ENCODE peak calls at places on chromosomes 12 and 14, in seven cellular contexts. One of them, this sample, is unnamed.

GRCh38 chr12:123761841-123762714 is at the start of gene DNAH10:
- DNase-seq in gastrocnemius medialis: no peak
- DNase-seq in HL-60: peak; percentile 53
- DNase-seq in breast epithelium: no peak
- DNase-seq in BE2C: peak; percentile 81
- DNase-seq in spleen: peak; percentile 87
- DNase-seq in CD8-positive, alpha-beta T cell: peak; percentile 57
- DNase-seq in this sample: peak; percentile 98

GRCh38 chr14:102140027-102140749 is 491 bp downstream of the WDR20 start:
- DNase-seq in gastrocnemius medialis: no peak
- DNase-seq in HL-60: peak; percentile 55
- DNase-seq in breast epithelium: no peak
- DNase-seq in BE2C: peak; percentile 27
- DNase-seq in spleen: peak; percentile 87
- DNase-seq in CD8-positive, alpha-beta T cell: no peak
- DNase-seq in this sample: peak; percentile 70

GRCh38 chr14:93971635-93972027 is 4.7 kb downstream of the ASB2 start:
- DNase-seq in gastrocnemius medialis: no peak
- DNase-seq in HL-60: no peak
- DNase-seq in breast epithelium: no peak
- DNase-seq in BE2C: no peak
- DNase-seq in spleen: no peak
- DNase-seq in CD8-positive, alpha-beta T cell: no peak
- DNase-seq in this sample: no peak

GRCh38 chr12:128905003-128905544 is 51.8 kb downstream of the GLT1D1 start:
- DNase-seq in gastrocnemius medialis: no peak
- DNase-seq in HL-60: no peak
- DNase-seq in breast epithelium: no peak
- DNase-seq in BE2C: no peak
- DNase-seq in spleen: no peak
- DNase-seq in CD8-positive, alpha-beta T cell: no peak
- DNase-seq in this sample: peak; percentile 20

GRCh38 chr12:114313910-114314309 is 92.0 kb downstream of the TBX5 start:
- DNase-seq in gastrocnemius medialis: no peak
- DNase-seq in HL-60: no peak
- DNase-seq in breast epithelium: no peak
- DNase-seq in BE2C: no peak
- DNase-seq in spleen: no peak
- DNase-seq in CD8-positive, alpha-beta T cell: no peak
- DNase-seq in this sample: no peak

GRCh38 chr14:96629558-96630222 is 127.5 kb downstream of the PAPOLA start:
- DNase-seq in gastrocnemius medialis: no peak
- DNase-seq in HL-60: no peak
- DNase-seq in breast epithelium: no peak
- DNase-seq in BE2C: no peak
- DNase-seq in spleen: peak; percentile 23
- DNase-seq in CD8-positive, alpha-beta T cell: peak; percentile 21
- DNase-seq in this sample: peak; percentile 17

GRCh38 chr12:3698218-3698974 is 54.5 kb downstream of the CRACR2A start:
- DNase-seq in gastrocnemius medialis: peak; percentile 60
- DNase-seq in HL-60: no peak
- DNase-seq in breast epithelium: no peak
- DNase-seq in BE2C: no peak
- DNase-seq in spleen: no peak
- DNase-seq in CD8-positive, alpha-beta T cell: no peak
- DNase-seq in this sample: no peak

GRCh38 chr14:102373110-102373509 is 10.4 kb downstream of the TECPR2 start:
- DNase-seq in gastrocnemius medialis: no peak
- DNase-seq in HL-60: no peak
- DNase-seq in breast epithelium: no peak
- DNase-seq in BE2C: no peak
- DNase-seq in spleen: no peak
- DNase-seq in CD8-positive, alpha-beta T cell: no peak
- DNase-seq in this sample: no peak

GRCh38 chr14:76580967-76581366 is 180.3 kb upstream of the VASH1 start:
- DNase-seq in gastrocnemius medialis: no peak
- DNase-seq in HL-60: no peak
- DNase-seq in breast epithelium: no peak
- DNase-seq in BE2C: no peak
- DNase-seq in spleen: no peak
- DNase-seq in CD8-positive, alpha-beta T cell: no peak
- DNase-seq in this sample: no peak

GRCh38 chr12:7716391-7716790 is 5.2 kb downstream of the DPPA3 start:
- DNase-seq in gastrocnemius medialis: no peak
- DNase-seq in HL-60: peak; percentile 49
- DNase-seq in breast epithelium: no peak
- DNase-seq in BE2C: no peak
- DNase-seq in spleen: no peak
- DNase-seq in CD8-positive, alpha-beta T cell: no peak
- DNase-seq in this sample: no peak

GRCh38 chr14:81192594-81192993 is 28.2 kb downstream of the GTF2A1 start:
- DNase-seq in gastrocnemius medialis: no peak
- DNase-seq in HL-60: no peak
- DNase-seq in breast epithelium: no peak
- DNase-seq in BE2C: no peak
- DNase-seq in spleen: no peak
- DNase-seq in CD8-positive, alpha-beta T cell: no peak
- DNase-seq in this sample: no peak

GRCh38 chr12:1670244-1670814 is 20.5 kb upstream of the ADIPOR2 start:
- DNase-seq in gastrocnemius medialis: no peak
- DNase-seq in HL-60: no peak
- DNase-seq in breast epithelium: no peak
- DNase-seq in BE2C: no peak
- DNase-seq in spleen: no peak
- DNase-seq in CD8-positive, alpha-beta T cell: no peak
- DNase-seq in this sample: peak; percentile 45

GRCh38 chr12:130849561-130850417 is 10.7 kb upstream of the STX2 start:
- DNase-seq in gastrocnemius medialis: no peak
- DNase-seq in HL-60: no peak
- DNase-seq in breast epithelium: no peak
- DNase-seq in BE2C: no peak
- DNase-seq in spleen: peak; percentile 34
- DNase-seq in CD8-positive, alpha-beta T cell: no peak
- DNase-seq in this sample: peak; percentile 87

GRCh38 chr14:67883717-67884116 is 64.1 kb downstream of the RAD51B start:
- DNase-seq in gastrocnemius medialis: no peak
- DNase-seq in HL-60: no peak
- DNase-seq in breast epithelium: no peak
- DNase-seq in BE2C: no peak
- DNase-seq in spleen: no peak
- DNase-seq in CD8-positive, alpha-beta T cell: no peak
- DNase-seq in this sample: no peak

GRCh38 chr12:39435531-39435930 is 7.4 kb downstream of the KIF21A start:
- DNase-seq in gastrocnemius medialis: no peak
- DNase-seq in HL-60: no peak
- DNase-seq in breast epithelium: no peak
- DNase-seq in BE2C: no peak
- DNase-seq in spleen: no peak
- DNase-seq in CD8-positive, alpha-beta T cell: no peak
- DNase-seq in this sample: no peak

GRCh38 chr12:13713746-13714400 is 267.5 kb downstream of the GRIN2B start:
- DNase-seq in gastrocnemius medialis: no peak
- DNase-seq in HL-60: no peak
- DNase-seq in breast epithelium: no peak
- DNase-seq in BE2C: no peak
- DNase-seq in spleen: no peak
- DNase-seq in CD8-positive, alpha-beta T cell: no peak
- DNase-seq in this sample: no peak

GRCh38 chr12:13724136-13724535 is 257.3 kb downstream of the GRIN2B start:
- DNase-seq in gastrocnemius medialis: no peak
- DNase-seq in HL-60: no peak
- DNase-seq in breast epithelium: no peak
- DNase-seq in BE2C: no peak
- DNase-seq in spleen: no peak
- DNase-seq in CD8-positive, alpha-beta T cell: no peak
- DNase-seq in this sample: no peak

GRCh38 chr12:13719986-13720385 is 261.4 kb downstream of the GRIN2B start:
- DNase-seq in gastrocnemius medialis: no peak
- DNase-seq in HL-60: no peak
- DNase-seq in breast epithelium: no peak
- DNase-seq in BE2C: no peak
- DNase-seq in spleen: no peak
- DNase-seq in CD8-positive, alpha-beta T cell: no peak
- DNase-seq in this sample: no peak

GRCh38 chr12:13718271-13718670 is 263.1 kb downstream of the GRIN2B start:
- DNase-seq in gastrocnemius medialis: no peak
- DNase-seq in HL-60: no peak
- DNase-seq in breast epithelium: no peak
- DNase-seq in BE2C: no peak
- DNase-seq in spleen: no peak
- DNase-seq in CD8-positive, alpha-beta T cell: no peak
- DNase-seq in this sample: no peak
- H3K4me3 ChIP-seq in gastrocnemius medialis: no peak overlapping the region
- H3K4me3 ChIP-seq in HL-60: no peak overlapping the region
- H3K4me3 ChIP-seq in breast epithelium: no peak overlapping the region
- H3K4me3 ChIP-seq in BE2C: no peak overlapping the region
- H3K4me3 ChIP-seq in spleen: no peak overlapping the region
- H3K4me3 ChIP-seq in CD8-positive, alpha-beta T cell: no peak overlapping the region
- H3K4me3 ChIP-seq in this sample: no peak overlapping the region

DNA sequence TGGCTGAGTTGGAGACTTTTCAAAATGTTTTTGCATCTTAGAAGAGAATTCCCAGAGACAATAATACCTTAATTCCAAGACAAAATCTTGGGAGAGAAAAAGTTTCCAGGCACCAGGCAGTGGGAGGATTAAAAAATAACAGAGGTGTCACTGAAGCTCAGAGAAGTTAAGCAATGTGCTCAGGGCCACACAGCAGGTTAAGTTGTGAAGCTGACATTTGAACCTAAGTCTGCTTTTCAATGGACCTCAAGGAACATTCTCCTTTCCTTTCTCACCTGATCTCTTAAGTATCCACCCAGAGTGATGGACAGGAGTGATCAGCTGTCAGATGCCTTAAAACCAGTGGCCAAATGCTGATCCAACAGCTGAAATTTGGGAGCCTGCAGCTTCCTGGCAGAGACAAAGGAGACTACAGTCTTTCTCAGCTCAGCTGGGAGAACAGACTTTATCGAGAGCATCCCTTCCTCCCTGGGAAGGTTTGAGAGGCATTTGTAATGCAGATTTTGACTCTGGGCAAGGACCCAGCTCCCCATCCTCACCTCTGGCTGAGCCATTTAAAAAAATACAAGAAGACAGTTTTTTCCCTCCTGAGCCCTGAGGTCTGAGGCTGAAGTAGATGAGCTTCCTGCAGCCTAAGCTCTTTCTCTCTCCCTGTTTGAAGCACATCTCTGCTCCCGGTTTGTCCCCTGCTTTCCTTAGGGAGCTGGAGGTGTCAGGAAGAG is 174.9 kb upstream of the RPH3A start:
- DNase-seq in gastrocnemius medialis: no peak
- DNase-seq in HL-60: no peak
- DNase-seq in breast epithelium: no peak
- DNase-seq in BE2C: no peak
- DNase-seq in spleen: no peak
- DNase-seq in CD8-positive, alpha-beta T cell: no peak
- DNase-seq in this sample: peak; percentile 86
- H3K4me3 ChIP-seq in gastrocnemius medialis: no peak overlapping the region
- H3K4me3 ChIP-seq in HL-60: no peak overlapping the region
- H3K4me3 ChIP-seq in breast epithelium: no peak overlapping the region
- H3K4me3 ChIP-seq in BE2C: no peak overlapping the region
- H3K4me3 ChIP-seq in spleen: no peak overlapping the region
- H3K4me3 ChIP-seq in CD8-positive, alpha-beta T cell: no peak overlapping the region
- H3K4me3 ChIP-seq in this sample: no peak overlapping the region

GRCh38 chr12:104285740-104286537 is 17.6 kb upstream of the EID3 start:
- DNase-seq in gastrocnemius medialis: no peak
- DNase-seq in HL-60: no peak
- DNase-seq in breast epithelium: no peak
- DNase-seq in BE2C: no peak
- DNase-seq in spleen: no peak
- DNase-seq in CD8-positive, alpha-beta T cell: no peak
- DNase-seq in this sample: peak; percentile 68
- H3K4me3 ChIP-seq in gastrocnemius medialis: no peak overlapping the region
- H3K4me3 ChIP-seq in HL-60: peak overlapping the region; percentile 80
- H3K4me3 ChIP-seq in breast epithelium: no peak overlapping the region
- H3K4me3 ChIP-seq in BE2C: peak overlapping the region; percentile 75
- H3K4me3 ChIP-seq in spleen: no peak overlapping the region
- H3K4me3 ChIP-seq in CD8-positive, alpha-beta T cell: no peak overlapping the region
- H3K4me3 ChIP-seq in this sample: peak overlapping the region; percentile 98

GRCh38 chr12:75658286-75658685 is 146.9 kb upstream of the KRR1 start:
- DNase-seq in gastrocnemius medialis: no peak
- DNase-seq in HL-60: no peak
- DNase-seq in breast epithelium: no peak
- DNase-seq in BE2C: no peak
- DNase-seq in spleen: no peak
- DNase-seq in CD8-positive, alpha-beta T cell: no peak
- DNase-seq in this sample: no peak

GRCh38 chr12:75660805-75661404 is 149.5 kb upstream of the KRR1 start:
- DNase-seq in gastrocnemius medialis: no peak
- DNase-seq in HL-60: no peak
- DNase-seq in breast epithelium: no peak
- DNase-seq in BE2C: no peak
- DNase-seq in spleen: no peak
- DNase-seq in CD8-positive, alpha-beta T cell: no peak
- DNase-seq in this sample: no peak

GRCh38 chr12:75657866-75658265 is 146.5 kb upstream of the KRR1 start:
- DNase-seq in gastrocnemius medialis: no peak
- DNase-seq in HL-60: no peak
- DNase-seq in breast epithelium: no peak
- DNase-seq in BE2C: no peak
- DNase-seq in spleen: no peak
- DNase-seq in CD8-positive, alpha-beta T cell: no peak
- DNase-seq in this sample: no peak

GRCh38 chr12:75660107-75660530 is 148.7 kb upstream of the KRR1 start:
- DNase-seq in gastrocnemius medialis: no peak
- DNase-seq in HL-60: no peak
- DNase-seq in breast epithelium: no peak
- DNase-seq in BE2C: no peak
- DNase-seq in spleen: no peak
- DNase-seq in CD8-positive, alpha-beta T cell: no peak
- DNase-seq in this sample: no peak

DNA sequence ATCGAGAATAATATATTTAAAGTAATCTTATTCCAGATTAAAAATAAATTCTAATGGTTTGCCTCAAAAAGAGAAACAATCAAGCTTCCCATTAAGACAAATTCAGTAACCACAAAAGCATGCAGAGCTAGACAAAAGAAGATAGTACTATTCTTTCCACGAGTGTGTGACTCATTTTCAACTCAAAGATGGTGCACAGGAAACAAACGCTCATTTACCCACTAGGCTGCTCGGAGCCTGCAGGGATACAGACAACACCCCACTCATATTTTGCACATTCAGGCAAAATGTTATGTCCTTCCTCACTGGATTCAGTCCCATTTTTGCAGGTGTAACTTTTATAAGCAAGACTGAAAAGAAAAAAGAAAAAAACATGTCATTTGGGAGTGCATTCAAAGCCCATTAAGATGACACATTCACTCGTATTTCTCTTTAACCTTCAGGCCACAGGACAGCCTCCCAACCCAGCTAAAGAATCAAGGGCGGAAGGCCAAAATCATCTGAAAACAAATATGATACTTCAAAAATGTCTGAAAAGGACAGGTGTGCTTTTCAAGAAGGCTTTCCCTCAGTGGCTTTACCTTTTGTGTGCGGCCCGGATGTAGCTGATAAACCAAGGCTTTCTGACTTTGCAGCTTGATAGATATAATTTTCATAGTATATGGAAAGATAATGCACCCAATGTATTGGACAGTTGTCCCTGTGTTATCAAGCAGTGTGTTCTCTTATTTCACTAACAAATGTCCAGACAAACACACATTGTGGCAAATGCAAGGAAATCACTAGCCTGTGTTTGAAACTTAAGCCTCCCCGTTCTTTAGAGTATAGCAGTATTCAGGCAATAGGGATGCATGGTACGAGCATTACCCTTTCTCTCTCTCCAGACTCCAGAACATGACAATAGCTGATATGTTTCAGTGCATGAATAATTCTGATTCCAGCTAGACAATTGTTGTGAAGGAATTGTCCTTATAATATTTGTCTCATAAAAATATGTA is 147.7 kb upstream of the KRR1 start:
- DNase-seq in gastrocnemius medialis: no peak
- DNase-seq in HL-60: no peak
- DNase-seq in breast epithelium: no peak
- DNase-seq in BE2C: no peak
- DNase-seq in spleen: no peak
- DNase-seq in CD8-positive, alpha-beta T cell: no peak
- DNase-seq in this sample: no peak
- H3K4me3 ChIP-seq in gastrocnemius medialis: no peak overlapping the region
- H3K4me3 ChIP-seq in HL-60: no peak overlapping the region
- H3K4me3 ChIP-seq in breast epithelium: no peak overlapping the region
- H3K4me3 ChIP-seq in BE2C: no peak overlapping the region
- H3K4me3 ChIP-seq in spleen: no peak overlapping the region
- H3K4me3 ChIP-seq in CD8-positive, alpha-beta T cell: no peak overlapping the region
- H3K4me3 ChIP-seq in this sample: no peak overlapping the region

This sample was measured in endodermal cell.